ENCODE peak calls at places on chromosomes 16 and 17, in eight cellular contexts. I, D, J, T, H, E, S and C are unnamed samples.

GRCh38 chr16:69615528-69615927 is 49.8 kb downstream of the NFAT5 start:
- DNase-seq in D (no peak), H (no peak), T (no peak), J (no peak), I (no peak), E (no peak), S (no peak), C (no peak)

GRCh38 chr17:67289174-67289876 is 44.3 kb upstream of the HELZ start:
- DNase-seq in E (peak), J (no peak), I (no peak), H (no peak), D (peak), T (peak), S (peak), C (peak)

GRCh38 chr17:72121164-72122001 is 563 bp downstream of the SOX9 start:
- DNase-seq in E (peak), T (peak), H (no peak), D (peak), I (no peak), J (peak), S (peak), C (peak)

GRCh38 chr17:31492880-31493655 is 101.6 kb downstream of the RAB11FIP4 start:
- DNase-seq in E (no peak), H (peak), T (no peak), I (peak), D (no peak), S (no peak), J (no peak), C (no peak)

GRCh38 chr17:48174833-48175232 is 67.3 kb downstream of the SNX11 start:
- DNase-seq in S (no peak), H (no peak), I (no peak), D (no peak), E (no peak), J (no peak), T (peak), C (no peak)

GRCh38 chr17:75521951-75522727 is 3.4 kb upstream of the LLGL2 start:
- DNase-seq in T (no peak), I (no peak), J (no peak), S (no peak), H (no peak), D (no peak), E (no peak), C (no peak)

GRCh38 chr17:42361781-42362186 is 26.5 kb downstream of the STAT3 start:
- DNase-seq in T (no peak), E (no peak), J (no peak), H (no peak), D (no peak), S (no peak), I (no peak), C (no peak)

GRCh38 chr16:66486773-66487579 is 59.9 kb downstream of the BEAN1 start:
- DNase-seq in J (no peak), S (peak), I (no peak), H (no peak), T (no peak), E (no peak), D (no peak), C (peak)

GRCh38 chr17:38875477-38876080 is 5.7 kb downstream of the LASP1 start:
- DNase-seq in S (peak), H (no peak), I (no peak), T (no peak), J (no peak), D (peak), E (no peak), C (peak)

GRCh38 chr16:77951788-77952187 is 70.6 kb upstream of the CLEC3A start:
- DNase-seq in I (no peak), J (no peak), E (no peak), H (no peak), T (peak), S (no peak), D (no peak), C (no peak)

GRCh38 chr17:68840073-68840472 is 115.1 kb downstream of the ABCA8 start:
- DNase-seq in D (no peak), E (no peak), J (no peak), T (no peak), I (no peak), H (no peak), S (no peak), C (no peak)

GRCh38 chr17:48440660-48441059 is 10.6 kb upstream of the SKAP1 start:
- DNase-seq in J (no peak), H (no peak), D (no peak), I (no peak), T (no peak), S (no peak), E (no peak), C (no peak)

GRCh38 chr16:31128711-31129567 is 6.6 kb downstream of the PRSS8 start:
- DNase-seq in T (no peak), D (peak), S (no peak), H (no peak), J (no peak), I (no peak), E (no peak), C (no peak)

GRCh38 chr17:79087428-79088143 is 13.0 kb downstream of the ENGASE start:
- DNase-seq in D (peak), I (peak), H (peak), S (peak), E (peak), T (peak), J (peak), C (peak)

GRCh38 chr17:2023692-2024571 is 1.2 kb downstream of the RTN4RL1 start:
- DNase-seq in J (peak), D (peak), H (peak), T (peak), E (peak), I (peak), S (peak), C (peak)

GRCh38 chr17:61157246-61157887 is 242.3 kb upstream of the TBX2 start:
- DNase-seq in H (no peak), J (no peak), E (peak), S (peak), D (no peak), I (no peak), T (peak), C (no peak)

GRCh38 chr17:39114744-39115534 is 36.5 kb downstream of the PLXDC1 start:
- DNase-seq in D (peak), S (peak), E (no peak), I (no peak), J (no peak), H (no peak), T (no peak), C (peak)

GRCh38 chr16:27429330-27429871 is 27.4 kb downstream of the IL21R start:
- DNase-seq in D (peak), H (no peak), I (no peak), S (no peak), T (no peak), E (no peak), J (no peak), C (no peak)

GRCh38 chr17:31095239-31096105 is 695 bp downstream of the NF1 start:
- DNase-seq in H (peak), I (peak), E (peak), S (peak), D (peak), T (peak), J (peak), C (peak)

GRCh38 chr16:76195648-76196047 is 81.6 kb upstream of the CNTNAP4 start:
- DNase-seq in E (no peak), H (no peak), J (no peak), D (no peak), I (no peak), S (no peak), T (no peak), C (no peak)

GRCh38 chr16:11783319-11784047 is 13.6 kb downstream of the ZC3H7A start:
- DNase-seq in D (no peak), H (peak), I (peak), J (no peak), S (peak), E (no peak), T (no peak), C (no peak)

GRCh38 chr17:4583796-4584124 is 569 bp upstream of the SMTNL2 start:
- DNase-seq in J (no peak), T (no peak), D (peak), E (peak), H (no peak), I (no peak), S (peak), C (peak)

GRCh38 chr16:72501739-72502653 is 330.0 kb upstream of the PMFBP1 start:
- DNase-seq in I (peak), S (peak), E (peak), T (peak), H (no peak), D (peak), J (peak), C (peak)

GRCh38 chr17:69854381-69854780 is 220.6 kb upstream of the KCNJ16 start:
- DNase-seq in T (no peak), S (no peak), H (no peak), J (no peak), D (no peak), I (no peak), E (no peak), C (no peak)

GRCh38 chr16:85104821-85105391 is 7.4 kb downstream of the CIBAR2 start:
- DNase-seq in H (no peak), S (no peak), T (no peak), I (peak), E (no peak), J (no peak), D (no peak), C (no peak)

GRCh38 chr16:48435906-48436305 is 50.7 kb upstream of the SIAH1 start:
- DNase-seq in I (no peak), H (no peak), J (no peak), T (no peak), D (no peak), S (no peak), E (no peak), C (no peak)

GRCh38 chr16:82152641-82153094 is 17.4 kb downstream of the MPHOSPH6 start:
- DNase-seq in S (peak), T (no peak), I (no peak), J (no peak), E (no peak), D (no peak), H (no peak), C (no peak)

GRCh38 chr16:73840710-73841109 is 455.9 kb upstream of the PSMD7 start:
- DNase-seq in H (no peak), D (no peak), S (no peak), I (no peak), J (no peak), T (no peak), E (no peak), C (no peak)

GRCh38 chr17:65041518-65041917 is 15.0 kb downstream of the GNA13 start:
- DNase-seq in H (no peak), D (no peak), E (no peak), J (no peak), S (no peak), I (no peak), T (no peak), C (no peak)

GRCh38 chr16:23113185-23113584 is 36.1 kb downstream of the USP31 start:
- DNase-seq in D (no peak), H (no peak), I (no peak), S (no peak), T (no peak), J (no peak), E (no peak), C (no peak)

GRCh38 chr17:8126306-8127066 is 2.6 kb upstream of the HES7 start:
- DNase-seq in E (peak), J (peak), T (peak), S (peak), D (peak), I (no peak), H (no peak), C (peak)

GRCh38 chr16:76668207-76668725 is 391.1 kb downstream of the CNTNAP4 start:
- DNase-seq in H (no peak), E (no peak), J (no peak), T (no peak), S (no peak), D (no peak), I (no peak), C (no peak)